ENCODE peak calls at places on chromosome 11, in seven cellular contexts. M is thoracic aorta, V is heart right ventricle, X is astrocyte of the spinal cord, E is AG09319, Y is HFFc6, O is pancreas. W is an unnamed sample.
A peak's percentile ranks its signal among the peaks of the same experiment; 100 is the strongest.

GRCh38 chr11:86811637-86812321 is 11.4 kb downstream of the PRSS23 start:
- DNase-seq in Y (peak; percentile 69), E (no peak), O (no peak), M (no peak), X (peak; percentile 80), V (no peak), W (no peak)

GRCh38 chr11:28673687-28674431 is 565.7 kb downstream of the METTL15 start:
- DNase-seq in V (no peak), Y (peak; percentile 50), M (no peak), E (peak; percentile 92), X (no peak), O (no peak), W (no peak)

GRCh38 chr11:2386591-2386990 is 9.5 kb downstream of the CD81 start:
- DNase-seq in V (peak; percentile 16), M (no peak), E (no peak), X (no peak), O (no peak), Y (no peak), W (no peak)

GRCh38 chr11:11243790-11244469 is 109.1 kb downstream of the CSNK2A3 start:
- DNase-seq in M (no peak), E (no peak), X (peak; percentile 12), Y (peak; percentile 33), O (no peak), V (peak; percentile 46), W (peak; percentile 48)

GRCh38 chr11:134518616-134519389 is 106.8 kb upstream of the B3GAT1 start:
- DNase-seq in M (no peak), V (no peak), E (no peak), O (peak; percentile 34), X (no peak), Y (no peak), W (no peak)

GRCh38 chr11:111417011-111417765 is 38.1 kb upstream of the POU2AF1 start:
- DNase-seq in O (no peak), Y (no peak), X (no peak), V (no peak), E (no peak), M (no peak), W (no peak)

GRCh38 chr11:2898366-2899079 is 12.9 kb upstream of the CDKN1C start:
- DNase-seq in M (no peak), O (no peak), X (peak; percentile 88), Y (peak; percentile 77), V (peak; percentile 46), E (peak; percentile 44), W (peak; percentile 49)

GRCh38 chr11:59689015-59689414 is 20.2 kb upstream of the PATL1 start:
- DNase-seq in X (no peak), M (no peak), E (no peak), O (no peak), Y (no peak), V (no peak), W (no peak)

GRCh38 chr11:355581-356458 is 13.5 kb upstream of the B4GALNT4 start:
- DNase-seq in O (peak; percentile 95), V (peak; percentile 95), Y (peak; percentile 87), M (peak; percentile 76), E (peak; percentile 97), X (peak; percentile 98), W (peak; percentile 94)

GRCh38 chr11:84870486-84870885 is 756.7 kb downstream of the DLG2 start:
- DNase-seq in Y (no peak), M (no peak), V (no peak), X (no peak), O (no peak), E (no peak), W (no peak)

GRCh38 chr11:122258446-122258994 is 142.5 kb upstream of the BLID start:
- DNase-seq in O (no peak), E (no peak), M (no peak), V (no peak), X (no peak), Y (no peak), W (no peak)

GRCh38 chr11:111417766-111418435 is 38.8 kb upstream of the POU2AF1 start:
- DNase-seq in O (no peak), Y (no peak), X (peak; percentile 86), M (no peak), V (peak; percentile 26), E (peak; percentile 95), W (no peak)

GRCh38 chr11:33375688-33376311 is 118.6 kb downstream of the HIPK3 start:
- DNase-seq in E (no peak), X (peak; percentile 35), M (no peak), Y (no peak), O (peak; percentile 58), V (no peak), W (peak; percentile 54)

GRCh38 chr11:87967459-87967858 is 207.8 kb downstream of the RAB38 start:
- DNase-seq in X (no peak), O (no peak), V (no peak), Y (no peak), E (no peak), M (no peak), W (no peak)

GRCh38 chr11:129109701-129110100 is 82.4 kb downstream of the ARHGAP32 start:
- DNase-seq in Y (no peak), X (no peak), E (no peak), M (no peak), V (no peak), O (no peak), W (no peak)

GRCh38 chr11:119236891-119237290 is 30.8 kb downstream of the CBL start:
- DNase-seq in V (no peak), E (no peak), Y (peak; percentile 57), O (no peak), X (no peak), M (no peak), W (no peak)

GRCh38 chr11:108199446-108200321 is 22.8 kb downstream of the NPAT start:
- DNase-seq in O (no peak), X (peak; percentile 56), V (no peak), M (no peak), Y (peak; percentile 25), E (no peak), W (peak; percentile 80)

GRCh38 chr11:29173660-29174062 is 843.2 kb downstream of the KCNA4 start:
- DNase-seq in M (no peak), X (peak; percentile 93), Y (peak; percentile 71), O (no peak), E (no peak), V (no peak), W (no peak)

GRCh38 chr11:32099516-32099915 is 8.6 kb downstream of the RCN1 start:
- DNase-seq in E (no peak), X (no peak), Y (no peak), O (no peak), M (no peak), V (no peak), W (no peak)

GRCh38 chr11:65851083-65851579 is 6.8 kb downstream of the CFL1 start:
- DNase-seq in Y (no peak), E (no peak), O (no peak), M (no peak), X (no peak), V (no peak), W (no peak)

GRCh38 chr11:1371026-1371325 is 18.8 kb upstream of the BRSK2 start:
- DNase-seq in O (no peak), V (no peak), Y (no peak), M (no peak), X (no peak), E (no peak), W (no peak)

GRCh38 chr11:9796276-9796675 is 132.4 kb downstream of the SWAP70 start:
- DNase-seq in E (no peak), V (no peak), Y (no peak), X (no peak), M (no peak), O (no peak), W (no peak)

GRCh38 chr11:61730222-61730994 is 22.0 kb upstream of the MYRF start:
- DNase-seq in O (no peak), X (no peak), V (no peak), E (no peak), M (no peak), Y (peak; percentile 7), W (no peak)

GRCh38 chr11:46826310-46827044 is 19.6 kb downstream of the CKAP5 start:
- DNase-seq in Y (peak; percentile 60), V (peak; percentile 85), O (peak; percentile 90), X (peak; percentile 77), E (peak; percentile 37), M (peak; percentile 29), W (peak; percentile 73)
- TF ChIP-seq CTCF in Y (no peak), V (no peak), O (no peak), X (no peak), E (peak; percentile 6), M (no peak), W (no peak)

GRCh38 chr11:45773271-45774022 is 31.5 kb upstream of the SLC35C1 start:
- DNase-seq in V (no peak), E (no peak), X (no peak), M (no peak), O (no peak), Y (no peak), W (no peak)

GRCh38 chr11:45769960-45770359 is 35.0 kb upstream of the SLC35C1 start:
- DNase-seq in O (no peak), E (no peak), Y (no peak), X (no peak), M (no peak), V (no peak), W (no peak)

GRCh38 chr11:45774023-45774655 is 30.8 kb upstream of the SLC35C1 start:
- DNase-seq in E (no peak), O (no peak), M (no peak), Y (no peak), X (no peak), V (no peak), W (no peak)

GRCh38 chr11:45771942-45772522 is 32.9 kb upstream of the SLC35C1 start:
- DNase-seq in E (peak; percentile 18), V (peak; percentile 88), M (peak; percentile 36), Y (peak; percentile 62), O (peak; percentile 93), X (peak; percentile 74), W (peak; percentile 90)

GRCh38 chr11:45771194-45771941 is 33.6 kb upstream of the SLC35C1 start:
- DNase-seq in E (peak; percentile 5), X (peak; percentile 41), M (no peak), V (peak; percentile 71), O (peak; percentile 86), Y (peak; percentile 9), W (peak; percentile 75)
- TF ChIP-seq CTCF in E (peak; percentile 91), X (peak; percentile 95), M (peak; percentile 97), V (peak; percentile 95), O (peak; percentile 86), Y (peak; percentile 86), W (peak; percentile 84)

DNA sequence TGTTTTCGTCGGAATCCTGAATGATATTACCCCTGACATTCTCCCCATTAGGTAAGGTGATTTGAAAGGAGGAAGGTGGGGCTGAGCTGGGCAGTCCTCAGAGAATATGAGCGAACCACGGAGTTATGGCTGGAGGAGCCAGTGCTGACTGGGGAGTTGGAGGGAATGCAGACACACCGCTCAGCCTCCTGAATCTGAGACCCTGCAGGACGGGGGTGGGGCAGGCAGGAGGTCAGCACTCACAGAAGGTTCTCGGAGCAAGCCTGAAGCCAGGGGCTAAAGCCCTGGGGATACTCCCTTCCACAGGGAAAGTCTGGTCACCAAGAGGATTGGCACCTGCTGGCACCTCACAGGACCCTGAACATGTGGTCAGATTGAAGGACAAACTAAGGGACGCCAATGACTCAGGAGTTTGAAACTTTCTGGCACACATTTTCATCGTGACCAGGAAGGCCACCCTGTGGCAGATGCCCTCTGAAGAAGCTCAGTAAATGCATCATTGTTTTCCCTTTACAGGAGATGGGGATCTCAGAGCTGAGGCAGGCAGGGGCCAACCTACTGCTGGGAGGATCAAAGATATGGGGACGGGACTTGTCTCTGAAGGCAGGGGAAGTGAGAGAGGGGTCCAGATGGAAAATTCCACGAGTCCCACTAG is 26.9 kb upstream of the FCHSD2 start:
- DNase-seq in M (no peak), X (no peak), E (no peak), V (no peak), Y (no peak), O (no peak), W (no peak)
- TF ChIP-seq CTCF in M (no peak), X (no peak), E (no peak), V (no peak), Y (no peak), O (no peak), W (no peak)

GRCh38 chr11:63914896-63915681 is 1.9 kb downstream of the RCOR2 start:
- DNase-seq in X (no peak), E (no peak), Y (no peak), O (no peak), V (no peak), M (no peak), W (no peak)
- TF ChIP-seq CTCF in X (peak; percentile 5), E (no peak), Y (no peak), O (no peak), V (no peak), M (no peak), W (no peak)

W was measured in GM13977.